ENCODE peak calls at places on chromosomes 6 and 20, in nine cellular contexts. Y is MM.1S; Q is PC-3; L is ovary; C is CD8-positive, alpha-beta memory T cell; X is thoracic aorta; M is adrenal gland; V is right lobe of liver; E is heart left ventricle. H is an unnamed sample.

GRCh38 chr6:52904562-52905279 is 4.8 kb downstream of the GSTA3 start:
- DNase-seq in C (no peak), L (no peak), Q (peak; percentile 30), M (no peak), E (no peak), Y (no peak), X (no peak), V (no peak), H (peak; percentile 27)

GRCh38 chr20:14518648-14519047 is 181.2 kb upstream of the FLRT3 start:
- DNase-seq in Q (no peak), M (no peak), L (no peak), Y (no peak), X (no peak), V (no peak), E (no peak), C (no peak), H (no peak)

GRCh38 chr6:130675072-130675471 is 152.1 kb upstream of the SMLR1 start:
- DNase-seq in C (no peak), M (no peak), E (no peak), Y (no peak), Q (peak; percentile 79), L (no peak), V (no peak), X (no peak), H (no peak)

GRCh38 chr6:3457710-3458605 is 1.1 kb upstream of the SLC22A23 start:
- DNase-seq in Q (peak; percentile 69), M (peak; percentile 34), Y (no peak), E (no peak), X (no peak), C (no peak), V (peak; percentile 69), L (peak; percentile 41), H (no peak)

GRCh38 chr6:129331450-129332138 is 378.4 kb downstream of the ARHGAP18 start:
- DNase-seq in M (no peak), X (no peak), L (no peak), Y (no peak), E (no peak), C (no peak), Q (peak; percentile 39), V (no peak), H (no peak)

GRCh38 chr20:11993886-11994466 is 76.3 kb downstream of the BTBD3 start:
- DNase-seq in L (no peak), V (no peak), M (no peak), Y (peak; percentile 97), C (no peak), E (no peak), Q (no peak), X (no peak), H (no peak)

GRCh38 chr6:75204959-75205775 is 686 bp downstream of the COL12A1 start:
- DNase-seq in L (peak; percentile 83), X (no peak), E (no peak), V (no peak), Y (peak; percentile 39), Q (peak; percentile 52), M (no peak), C (no peak), H (no peak)

GRCh38 chr20:45550765-45551164 is 3.6 kb upstream of the EPPIN start:
- DNase-seq in Y (no peak), C (no peak), V (no peak), E (no peak), M (no peak), Q (no peak), X (no peak), L (no peak), H (no peak)

GRCh38 chr6:159935633-159936032 is 33.2 kb upstream of the IGF2R start:
- DNase-seq in C (no peak), E (no peak), X (no peak), V (no peak), Y (no peak), M (no peak), L (no peak), Q (peak; percentile 7), H (no peak)

GRCh38 chr6:28336284-28337024 is 506 bp upstream of the ZSCAN31 start:
- DNase-seq in C (peak; percentile 18), M (peak; percentile 31), L (no peak), Y (peak; percentile 53), Q (peak; percentile 72), X (no peak), V (no peak), E (no peak), H (no peak)

GRCh38 chr20:14333734-14334133 is 3.7 kb downstream of the FLRT3 start:
- DNase-seq in C (no peak), Y (no peak), M (no peak), X (no peak), Q (no peak), E (no peak), L (no peak), V (no peak), H (no peak)

GRCh38 chr6:5584072-5584471 is 322.8 kb downstream of the FARS2 start:
- DNase-seq in Y (no peak), M (no peak), E (no peak), X (no peak), L (no peak), Q (no peak), C (no peak), V (no peak), H (no peak)

GRCh38 chr6:156776841-156777576 is at the start of gene ARID1B:
- DNase-seq in V (peak; percentile 80), Y (peak; percentile 80), L (peak; percentile 88), C (peak; percentile 75), Q (peak; percentile 60), M (peak; percentile 88), X (peak; percentile 36), E (peak; percentile 93), H (no peak)

GRCh38 chr20:24651171-24651972 is 181.9 kb downstream of the SYNDIG1 start:
- DNase-seq in X (no peak), V (no peak), C (no peak), E (no peak), M (no peak), L (no peak), Y (no peak), Q (peak; percentile 88), H (no peak)

GRCh38 chr20:53582574-53583351 is 10.9 kb downstream of the ZNF217 start:
- DNase-seq in Y (no peak), Q (peak; percentile 98), E (no peak), C (peak; percentile 39), L (no peak), X (no peak), V (no peak), M (no peak), H (no peak)

GRCh38 chr6:160692369-160692959 is 9.6 kb upstream of the PLG start:
- DNase-seq in E (no peak), C (no peak), Q (no peak), L (no peak), M (no peak), V (no peak), X (no peak), Y (no peak), H (no peak)

DNA sequence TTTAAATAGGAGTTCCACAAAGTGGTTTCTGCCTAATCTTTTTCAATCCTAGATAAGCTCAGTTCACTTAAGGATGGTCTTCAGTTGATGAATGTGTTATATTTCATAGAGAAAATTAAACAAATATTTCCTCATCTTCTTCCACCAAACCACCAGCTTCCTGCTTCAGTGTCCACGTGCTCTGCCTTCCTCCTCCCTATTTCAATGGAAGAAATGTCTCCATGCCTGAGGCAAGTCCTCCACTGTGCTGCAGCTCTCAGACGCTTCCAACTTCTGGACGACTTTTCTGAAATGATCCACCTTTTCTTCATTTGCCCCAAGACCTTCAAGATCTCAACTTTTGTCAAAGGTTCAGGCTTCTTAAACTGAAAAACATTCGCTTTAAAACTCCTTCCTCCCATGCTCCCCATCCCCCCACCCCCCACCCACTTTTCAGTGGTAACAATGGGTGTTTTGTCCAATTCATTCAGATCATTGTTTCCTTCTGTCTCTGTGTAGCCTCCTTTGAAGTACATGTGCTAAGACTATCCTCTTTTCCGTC is 25.3 kb upstream of the FABP7 start:
- DNase-seq in M (no peak), V (no peak), Q (no peak), Y (no peak), C (no peak), E (no peak), X (no peak), L (no peak), H (no peak)
- H3K27ac ChIP-seq in M (no peak overlapping the region), V (peak overlapping the region; percentile 65), Q (no peak overlapping the region), Y (no peak overlapping the region), C (no peak overlapping the region), E (no peak overlapping the region), X (no peak overlapping the region), L (no peak overlapping the region), H (no peak overlapping the region)

GRCh38 chr6:158284340-158285210 is 27.7 kb upstream of the TULP4 start:
- DNase-seq in L (no peak), C (peak; percentile 14), M (no peak), X (no peak), Q (no peak), E (no peak), Y (peak; percentile 74), V (no peak), H (no peak)
- H3K4me1 ChIP-seq in L (peaks cover 3% of the 10 kb centered on the region), C (peaks cover 39% of the 10 kb centered on the region), M (peaks cover 14% of the 10 kb centered on the region), X (peaks cover 41% of the 10 kb centered on the region), Q (peaks cover 5% of the 10 kb centered on the region), E (peaks cover 19% of the 10 kb centered on the region), Y (peaks cover 33% of the 10 kb centered on the region), V (no peaks in the 10 kb centered on the region), H (peaks cover 1% of the 10 kb centered on the region)

DNA sequence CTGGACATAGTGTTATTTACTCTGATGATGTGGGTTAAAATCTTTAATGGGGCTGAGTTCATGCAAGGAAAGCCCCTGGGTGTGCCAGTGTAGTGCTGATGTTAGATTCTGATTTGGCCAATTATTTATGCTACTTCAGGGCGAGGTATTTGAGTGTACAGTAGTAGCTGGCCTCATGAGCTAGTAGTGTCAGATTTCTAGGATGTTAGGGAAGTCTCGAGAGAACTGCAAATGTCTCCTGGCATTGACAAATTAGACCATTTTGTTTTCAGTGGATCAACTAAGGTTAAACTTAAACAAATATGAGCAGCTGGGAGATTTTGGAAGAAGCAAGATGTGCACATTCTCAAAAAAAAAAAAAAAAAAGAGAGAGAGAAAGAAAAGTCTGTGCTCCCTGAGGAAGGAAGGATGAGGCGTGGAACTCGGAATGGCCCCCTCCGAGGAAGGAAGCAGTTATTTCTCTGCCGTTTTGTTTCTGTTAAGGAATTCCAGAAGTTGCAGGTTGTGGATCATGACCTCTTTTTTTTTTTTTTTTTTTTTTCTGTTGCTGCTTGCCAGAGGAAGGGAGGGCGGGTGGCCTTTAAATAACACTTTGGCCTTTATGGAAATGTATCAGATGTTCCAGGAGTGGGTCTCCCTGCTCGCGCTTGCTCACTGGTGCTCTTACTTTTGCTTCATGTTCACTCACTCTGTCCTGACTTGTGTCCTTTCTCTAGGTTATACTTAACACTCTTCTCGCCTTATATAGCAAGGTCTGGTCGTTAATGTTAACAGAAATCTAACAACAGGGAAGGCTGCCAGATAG is 124.5 kb downstream of the TCP11 start:
- DNase-seq in Q (no peak), E (no peak), C (no peak), Y (no peak), M (peak; percentile 72), X (peak; percentile 28), V (peak; percentile 69), L (peak; percentile 58), H (no peak)
- H3K4me3 ChIP-seq in Q (no peak overlapping the region), E (peak overlapping the region; percentile 29), C (no peak overlapping the region), Y (no peak overlapping the region), M (no peak overlapping the region), X (peak overlapping the region; percentile 78), V (peak overlapping the region; percentile 41), L (no peak overlapping the region), H (no peak overlapping the region)

GRCh38 chr20:42338274-42339172 is 720.3 kb upstream of the CHD6 start:
- DNase-seq in E (no peak), C (no peak), V (no peak), M (no peak), Q (no peak), Y (no peak), X (no peak), L (peak; percentile 65), H (no peak)
- H3K27ac ChIP-seq in E (peak overlapping the region; percentile 70), C (no peak overlapping the region), V (no peak overlapping the region), M (no peak overlapping the region), Q (no peak overlapping the region), Y (no peak overlapping the region), X (no peak overlapping the region), L (no peak overlapping the region), H (no peak overlapping the region)

H was measured in iPS DF 6.9.